ENCODE peak calls at places on chromosomes 7 and 10, in four cellular contexts. I, R, G and T are unnamed samples.

GRCh38 chr7:23685770-23686169 is 5.8 kb downstream of the FAM221A start:
- DNase-seq in I (no peak), R (no peak), G (no peak), T (peak)

GRCh38 chr10:43878386-43878785 is 229.7 kb upstream of the ZNF32 start:
- DNase-seq in I (no peak), R (peak), G (no peak), T (no peak)

GRCh38 chr10:87740232-87740631 is 77.8 kb downstream of the ATAD1 start:
- DNase-seq in I (no peak), R (no peak), G (no peak), T (no peak)

GRCh38 chr7:70356975-70357374 is 758.7 kb downstream of the AUTS2 start:
- DNase-seq in I (no peak), R (no peak), G (no peak), T (no peak)

GRCh38 chr7:17405786-17406185 is 107.3 kb downstream of the AHR start:
- DNase-seq in I (no peak), R (no peak), G (no peak), T (no peak)

GRCh38 chr7:93150200-93150835 is 2.1 kb upstream of the SAMD9L start:
- DNase-seq in I (no peak), R (no peak), G (no peak), T (no peak)

GRCh38 chr7:6228865-6229264 is 43.6 kb downstream of the CYTH3 start:
- DNase-seq in I (no peak), R (no peak), G (no peak), T (no peak)

GRCh38 chr7:71860572-71860971 is 551.6 kb downstream of the CALN1 start:
- DNase-seq in I (no peak), R (no peak), G (no peak), T (no peak)

GRCh38 chr7:29102554-29103151 is 43.7 kb downstream of the CPVL start:
- DNase-seq in I (peak), R (peak), G (peak), T (peak)

GRCh38 chr10:6753644-6754043 is 173.6 kb upstream of the PRKCQ start:
- DNase-seq in I (no peak), R (no peak), G (no peak), T (no peak)

GRCh38 chr7:7791523-7791922 is 73.1 kb upstream of the RPA3 start:
- DNase-seq in I (no peak), R (no peak), G (no peak), T (no peak)

GRCh38 chr10:112797221-112797620 is 152.8 kb upstream of the TCF7L2 start:
- DNase-seq in I (no peak), R (no peak), G (no peak), T (no peak)

GRCh38 chr7:65489260-65489767 is 115.7 kb downstream of the ZNF92 start:
- DNase-seq in I (no peak), R (no peak), G (no peak), T (no peak)

GRCh38 chr7:70446448-70447143 is 685.3 kb upstream of the GALNT17 start:
- DNase-seq in I (no peak), R (no peak), G (no peak), T (no peak)

GRCh38 chr7:92836489-92837213 is at the start of gene CDK6:
- DNase-seq in I (peak), R (peak), G (peak), T (peak)

GRCh38 chr7:30548762-30549344 is 44.2 kb upstream of the GGCT start:
- DNase-seq in I (peak), R (peak), G (peak), T (peak)

GRCh38 chr10:17216217-17216900 is 11.7 kb upstream of the VIM start:
- DNase-seq in I (no peak), R (no peak), G (no peak), T (no peak)

GRCh38 chr7:23343102-23343501 is 44.0 kb downstream of the MALSU1 start:
- DNase-seq in I (no peak), R (no peak), G (no peak), T (no peak)

GRCh38 chr10:33334170-33334838 is at the start of gene NRP1:
- DNase-seq in I (no peak), R (peak), G (no peak), T (peak)

GRCh38 chr7:78099715-78100477 is 301.3 kb downstream of the PHTF2 start:
- DNase-seq in I (no peak), R (no peak), G (no peak), T (no peak)
- H3K4me3 ChIP-seq in I (no peak), R (no peak), G (no peak), T (no peak)

DNA sequence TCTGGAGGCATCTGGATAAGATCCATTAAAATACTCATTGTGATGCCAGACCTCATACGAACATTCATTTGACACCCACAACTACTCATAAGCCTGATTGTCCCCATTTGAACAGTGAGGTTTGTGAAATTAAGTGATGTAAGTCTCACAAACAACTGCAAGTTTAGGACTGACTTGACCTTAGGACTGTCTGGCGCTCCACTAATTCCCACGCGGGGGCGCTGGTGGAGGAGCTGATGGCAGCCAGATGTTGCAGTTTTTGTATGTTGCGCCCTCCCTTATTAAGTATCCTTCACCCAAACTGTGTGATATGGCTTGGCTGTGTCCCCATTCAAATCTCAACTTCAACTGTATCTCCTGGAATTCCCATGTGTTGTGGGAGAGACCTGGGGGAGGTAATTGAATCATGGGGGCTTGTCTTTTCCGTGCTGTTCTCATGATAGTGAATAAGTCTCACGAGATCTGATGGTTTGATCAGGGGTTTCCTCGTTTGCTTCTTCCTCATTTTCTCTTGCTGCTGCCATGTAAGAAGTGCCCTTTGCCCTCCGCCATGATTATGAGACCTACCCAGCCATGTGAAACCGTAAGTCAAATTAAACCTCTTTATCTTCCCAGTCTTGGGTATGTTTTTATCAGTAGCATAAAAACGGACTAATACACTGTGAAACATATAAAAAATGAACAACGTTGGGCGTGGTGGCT is 20.3 kb upstream of the TIAL1 start:
- DNase-seq in I (no peak), R (peak), G (no peak), T (peak)
- TF ChIP-seq CTCF in I (no peak), R (peak), G (no peak), T (no peak)

DNA sequence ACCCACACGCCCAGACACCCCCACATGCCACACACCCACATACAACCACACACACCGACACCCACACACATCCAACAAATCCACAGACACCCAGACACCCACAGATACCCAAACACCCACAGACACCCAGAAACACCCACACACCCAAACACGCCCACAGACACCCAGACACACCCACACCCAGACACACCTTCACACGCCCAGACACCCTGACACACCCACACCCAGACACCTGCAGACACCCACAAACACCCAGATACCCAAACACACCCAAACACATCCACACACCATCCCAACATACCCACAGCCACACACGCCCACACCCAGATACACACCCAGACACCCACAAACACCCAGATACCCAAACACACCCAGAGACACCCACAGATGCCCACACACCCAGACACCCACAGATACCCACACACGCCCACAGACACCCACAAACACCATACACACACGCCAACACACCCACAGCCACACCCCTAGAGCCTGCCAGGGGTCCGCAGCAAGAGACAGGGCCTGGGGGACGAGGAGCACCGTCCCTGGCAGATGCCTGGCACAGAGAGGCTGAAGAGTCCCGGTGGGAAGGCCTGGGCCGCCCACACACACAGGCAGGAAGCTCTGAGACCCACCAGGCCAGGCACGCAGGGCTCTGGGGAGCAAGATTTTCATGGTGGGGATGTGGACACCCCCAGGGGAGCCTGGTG is 28.5 kb downstream of the CYP2W1 start:
- DNase-seq in I (no peak), R (no peak), G (no peak), T (no peak)
- H3K4me3 ChIP-seq in I (no peak), R (no peak), G (no peak), T (no peak)

GRCh38 chr10:28332699-28333098 is 29.8 kb upstream of the MPP7 start:
- DNase-seq in I (no peak), R (no peak), G (no peak), T (no peak)

GRCh38 chr10:28331821-28332220 is 29.0 kb upstream of the MPP7 start:
- DNase-seq in I (no peak), R (no peak), G (no peak), T (no peak)

GRCh38 chr10:28328346-28328745 is 25.5 kb upstream of the MPP7 start:
- DNase-seq in I (no peak), R (no peak), G (no peak), T (no peak)

GRCh38 chr10:28327494-28327886 is 24.6 kb upstream of the MPP7 start:
- DNase-seq in I (no peak), R (no peak), G (no peak), T (no peak)

GRCh38 chr10:28326516-28327493 is 23.9 kb upstream of the MPP7 start:
- DNase-seq in I (peak), R (peak), G (peak), T (peak)
- TF ChIP-seq CTCF in I (no peak), R (no peak), G (no peak), T (no peak)

GRCh38 chr10:110306452-110306768 is 1.7 kb upstream of the SMNDC1 start:
- DNase-seq in I (no peak), R (no peak), G (no peak), T (no peak)

GRCh38 chr10:110307805-110308204 is 3.1 kb upstream of the SMNDC1 start:
- DNase-seq in I (no peak), R (no peak), G (no peak), T (no peak)

GRCh38 chr10:110304394-110304779 is 333 bp downstream of the SMNDC1 start:
- DNase-seq in I (no peak), R (no peak), G (no peak), T (no peak)

GRCh38 chr10:110304780-110305421 is at the start of gene SMNDC1:
- DNase-seq in I (peak), R (peak), G (peak), T (peak)

DNA sequence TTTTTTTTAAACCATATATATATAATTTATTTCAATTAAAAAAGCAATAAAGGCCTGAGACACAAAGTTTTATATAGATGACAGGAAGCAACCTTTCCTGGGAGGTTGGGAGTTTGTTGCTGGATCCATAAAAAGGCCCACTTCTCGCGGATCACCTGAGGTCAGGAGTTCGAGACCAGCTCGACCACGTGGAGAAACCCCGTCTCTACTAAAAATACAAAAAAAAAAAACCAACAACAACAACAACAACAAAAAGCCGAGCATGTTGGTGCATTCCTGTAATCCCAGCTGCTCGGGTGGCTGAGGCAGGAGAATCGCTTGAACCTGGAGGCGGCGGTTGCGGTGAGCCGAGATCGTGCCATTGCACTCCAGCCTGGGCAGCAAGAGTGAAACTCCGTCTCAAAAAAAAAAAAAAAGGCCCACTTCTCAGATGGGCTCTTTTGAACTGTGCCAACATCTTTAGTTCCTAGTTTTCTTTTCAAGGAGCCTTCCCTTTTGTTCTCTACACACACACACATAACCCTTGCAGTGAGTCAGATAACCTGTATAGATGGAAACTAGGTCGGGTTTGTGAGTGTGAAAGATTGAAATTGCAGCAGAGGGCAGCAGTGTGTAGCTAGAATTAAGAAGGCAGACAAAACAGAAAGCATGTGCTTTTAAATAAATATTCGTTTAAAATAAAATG is 1.2 kb upstream of the SMNDC1 start:
- DNase-seq in I (no peak), R (no peak), G (peak), T (peak)
- H3K4me3 ChIP-seq in I (no peak), R (no peak), G (peak), T (no peak)

GRCh38 chr7:99409192-99409572 is 413 bp downstream of the BUD31 start:
- DNase-seq in I (no peak), R (no peak), G (no peak), T (no peak)

GRCh38 chr7:99409814-99410213 is 1.0 kb downstream of the BUD31 start:
- DNase-seq in I (no peak), R (no peak), G (no peak), T (no peak)

GRCh38 chr7:99407849-99408346 is 499 bp downstream of the PDAP1 start:
- DNase-seq in I (peak), R (peak), G (peak), T (peak)

GRCh38 chr7:99406557-99406956 is 1.8 kb downstream of the PDAP1 start:
- DNase-seq in I (no peak), R (no peak), G (no peak), T (no peak)

GRCh38 chr7:99408347-99409191 is at the start of the genes BUD31 and PDAP1:
- DNase-seq in I (peak), R (peak), G (peak), T (peak)
- TF ChIP-seq CTCF in I (no peak), R (no peak), G (no peak), T (no peak)

GRCh38 chr10:74223755-74224530 is 72.9 kb downstream of the ADK start:
- DNase-seq in I (no peak), R (no peak), G (no peak), T (no peak)
- H3K4me3 ChIP-seq in I (no peak), R (no peak), G (no peak), T (no peak)

GRCh38 chr7:158782638-158783490 is 46.4 kb downstream of the ESYT2 start:
- DNase-seq in I (peak), R (peak), G (no peak), T (no peak)
- TF ChIP-seq CTCF in I (no peak), R (peak), G (peak), T (peak)